ENCODE peak calls at places on chromosomes 1 and 21, in ten cellular contexts. S is choroid plexus epithelial cell, W is A673, D is astrocyte of the spinal cord, T is GM12864, N is suprapubic skin, L is omental fat pad, K is psoas muscle, P is HCT116, U is esophagus muscularis mucosa. H is an unnamed sample.

GRCh38 chr1:27297903-27298302 is 24.1 kb upstream of the TMEM222 start:
- DNase-seq in D (no peak), W (no peak), S (no peak), N (no peak), P (no peak), U (no peak), T (no peak), K (no peak), L (no peak), H (no peak)

GRCh38 chr21:15483138-15483780 is 246.5 kb upstream of the USP25 start:
- DNase-seq in K (peak; percentile 82), T (peak; percentile 51), N (peak; percentile 88), W (peak; percentile 84), L (peak; percentile 81), D (peak; percentile 89), U (peak; percentile 96), S (peak; percentile 96), P (peak; percentile 74), H (peak; percentile 74)

GRCh38 chr1:28580706-28581530 is 11.1 kb upstream of the RAB42 start:
- DNase-seq in S (peak; percentile 39), K (no peak), N (no peak), W (peak; percentile 58), D (peak; percentile 33), L (no peak), P (no peak), T (no peak), U (no peak), H (peak; percentile 52)

GRCh38 chr1:205240118-205240517 is 12.4 kb downstream of the TMCC2 start:
- DNase-seq in T (no peak), U (no peak), N (peak; percentile 52), P (no peak), K (no peak), D (no peak), L (no peak), W (no peak), S (no peak), H (no peak)

GRCh38 chr1:9151326-9151860 is 22.5 kb upstream of the GPR157 start:
- DNase-seq in L (no peak), U (no peak), K (peak; percentile 38), T (no peak), W (no peak), S (peak; percentile 46), D (peak; percentile 37), P (no peak), N (no peak), H (no peak)

GRCh38 chr1:12208271-12208670 is 21.6 kb upstream of the VPS13D start:
- DNase-seq in T (no peak), P (no peak), K (no peak), D (no peak), L (no peak), U (no peak), S (no peak), W (no peak), N (no peak), H (no peak)

GRCh38 chr1:151989131-151989868 is 4.4 kb downstream of the S100A10 start:
- DNase-seq in K (peak; percentile 79), U (no peak), T (no peak), D (peak; percentile 88), S (peak; percentile 72), P (no peak), W (no peak), L (no peak), N (peak; percentile 88), H (peak; percentile 85)

GRCh38 chr1:109547412-109548320 is 749 bp upstream of the GNAI3 start:
- DNase-seq in U (no peak), W (peak; percentile 26), K (peak; percentile 33), P (no peak), D (no peak), L (no peak), S (peak; percentile 37), N (no peak), T (no peak), H (no peak)

GRCh38 chr1:110337704-110338199 is 1.4 kb upstream of the RBM15 start:
- DNase-seq in D (no peak), K (peak; percentile 37), S (no peak), T (peak; percentile 15), U (no peak), L (no peak), P (no peak), N (no peak), W (no peak), H (no peak)

DNA sequence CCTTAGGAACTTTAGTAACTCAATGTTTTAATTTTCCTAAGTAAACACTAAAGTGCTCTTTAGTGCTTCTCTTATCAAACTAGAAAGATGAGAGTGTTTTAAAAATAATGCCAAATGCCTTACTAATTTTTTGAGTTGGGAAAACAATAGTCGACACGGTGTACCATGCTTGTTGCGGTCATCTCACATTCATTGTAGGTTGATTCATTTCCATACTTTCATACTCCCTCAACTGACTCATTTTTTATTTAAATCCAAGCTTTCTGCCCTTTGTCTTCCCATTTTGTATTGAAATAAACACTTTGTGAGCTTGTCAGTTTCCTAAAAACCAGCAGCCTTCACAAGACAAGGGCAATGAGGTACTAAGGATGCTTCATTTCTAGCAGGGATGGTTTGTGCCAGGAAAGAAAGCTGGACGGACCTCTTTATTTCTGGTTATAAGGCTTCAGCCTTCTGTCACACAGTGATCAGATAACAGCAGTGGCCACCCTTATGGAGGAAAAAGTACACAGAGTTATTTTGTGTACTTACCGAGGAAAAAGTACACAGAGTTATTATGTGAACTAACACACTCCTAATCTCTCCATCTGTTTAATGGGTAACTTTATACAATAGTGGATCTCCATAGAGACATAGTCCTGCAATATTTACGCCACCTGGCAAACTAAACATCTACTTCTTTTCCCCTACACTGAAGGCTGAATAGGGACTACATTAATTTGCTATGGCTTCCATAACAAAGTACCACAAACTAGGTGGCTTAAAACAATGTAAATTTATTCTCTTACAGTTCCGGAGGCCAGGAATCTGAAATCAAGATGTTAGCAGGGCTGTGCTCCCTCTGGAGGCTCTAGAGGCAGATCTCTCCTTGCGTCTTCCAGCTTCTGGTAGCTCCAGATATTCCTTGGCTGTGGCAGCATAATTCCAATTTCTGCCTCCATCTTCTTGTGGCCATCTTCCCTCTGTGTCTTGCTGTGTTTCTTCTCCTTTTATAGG is 13.0 kb upstream of the CCDC190 start:
- DNase-seq in W (no peak), S (peak; percentile 88), L (no peak), K (no peak), P (no peak), D (peak; percentile 91), U (no peak), T (no peak), N (no peak), H (peak; percentile 75)
- TF ChIP-seq CTCF in W (no peak), S (peak; percentile 76), L (no peak), K (no peak), P (no peak), D (peak; percentile 69), U (no peak), T (no peak), N (no peak), H (peak; percentile 64)

GRCh38 chr1:174723815-174724214 is 275.9 kb upstream of the CACYBP start:
- DNase-seq in N (no peak), U (no peak), D (no peak), L (no peak), S (no peak), K (no peak), W (no peak), T (no peak), P (no peak), H (no peak)

GRCh38 chr1:174721246-174721645 is 273.5 kb downstream of the GPR52 start:
- DNase-seq in S (no peak), P (no peak), T (no peak), N (no peak), L (no peak), W (no peak), K (no peak), D (no peak), U (no peak), H (no peak)

GRCh38 chr1:174720618-174721017 is 272.9 kb downstream of the GPR52 start:
- DNase-seq in W (no peak), T (no peak), L (no peak), U (no peak), S (no peak), N (no peak), K (no peak), D (no peak), P (no peak), H (no peak)

GRCh38 chr1:174726880-174727585 is 272.7 kb upstream of the CACYBP start:
- DNase-seq in L (no peak), U (no peak), W (no peak), S (no peak), D (no peak), P (no peak), N (no peak), T (no peak), K (no peak), H (no peak)

DNA sequence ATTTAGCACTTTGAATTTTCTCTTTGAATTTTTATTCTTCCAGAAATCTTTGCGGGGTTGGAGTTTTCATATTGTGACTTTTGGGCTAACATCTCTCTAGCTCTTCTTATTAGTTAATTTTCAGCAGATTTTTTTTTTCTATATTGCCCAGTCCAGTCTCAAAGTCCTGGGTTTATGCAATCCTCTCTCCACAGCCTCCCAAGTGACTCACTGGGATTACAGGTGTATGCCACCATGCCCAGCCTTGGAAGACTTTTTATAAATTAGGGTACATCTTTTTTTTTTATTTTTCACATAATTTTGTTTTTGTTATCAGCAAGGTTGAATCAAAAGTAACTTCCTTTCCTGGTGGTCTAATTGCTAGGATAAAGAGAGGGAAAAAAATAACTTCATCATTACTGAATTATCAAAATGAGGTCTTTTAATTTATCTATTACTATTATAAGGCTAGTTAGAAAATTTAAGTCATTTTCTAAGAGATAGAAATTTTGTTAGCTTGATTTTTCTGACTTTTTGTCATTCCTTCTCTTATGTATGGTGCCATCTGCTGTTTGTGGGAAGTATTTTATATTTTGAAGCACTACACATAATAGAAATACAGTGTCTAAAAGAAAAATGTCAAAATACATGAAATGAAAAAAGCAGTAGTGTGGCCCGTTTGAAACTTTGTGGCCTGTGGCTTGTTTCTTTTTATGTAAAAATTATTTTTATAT is 273.4 kb upstream of the CACYBP start:
- DNase-seq in L (no peak), W (peak; percentile 53), S (peak; percentile 72), K (no peak), N (no peak), T (no peak), P (peak; percentile 10), U (no peak), D (peak; percentile 58), H (peak; percentile 43)
- TF ChIP-seq CTCF in L (no peak), W (peak; percentile 68), S (peak; percentile 61), K (peak; percentile 37), N (peak; percentile 20), T (no peak), P (peak; percentile 34), U (peak; percentile 43), D (peak; percentile 44), H (peak; percentile 85)

DNA sequence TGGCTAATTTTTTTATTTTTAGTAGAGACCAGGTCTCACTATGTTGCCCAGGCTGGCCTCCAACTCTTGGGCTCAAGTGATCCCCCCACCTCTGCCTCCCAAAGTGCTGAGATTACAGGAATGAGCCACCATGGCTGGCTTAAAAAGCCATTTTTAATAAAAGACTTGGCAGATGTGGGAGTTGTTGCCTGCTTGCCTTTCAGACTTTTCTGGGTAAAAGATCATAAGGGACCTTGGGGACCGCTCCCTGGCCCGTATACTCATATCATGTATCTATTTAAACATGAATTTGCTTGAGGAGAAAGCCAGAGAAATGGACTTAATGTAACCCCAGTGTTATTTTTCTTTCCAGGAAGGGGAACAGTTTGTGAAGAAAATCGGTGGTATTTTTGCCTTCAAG is 23.4 kb upstream of the PODN start:
- DNase-seq in W (no peak), S (no peak), D (no peak), T (no peak), U (no peak), L (no peak), P (no peak), K (peak; percentile 28), N (no peak), H (no peak)
- TF ChIP-seq CTCF in W (no peak), S (no peak), D (no peak), T (no peak), U (no peak), L (no peak), P (no peak), K (no peak), N (no peak), H (no peak)

GRCh38 chr1:56453722-56454078 is 125.7 kb downstream of the PLPP3 start:
- DNase-seq in N (no peak), D (no peak), K (no peak), L (no peak), P (no peak), S (no peak), T (no peak), U (no peak), W (no peak), H (no peak)
- TF ChIP-seq CTCF in N (no peak), D (no peak), K (no peak), L (no peak), P (no peak), S (no peak), T (no peak), U (no peak), W (no peak), H (no peak)

H was measured in HFFc6.